ENCODE peak calls at places on chromosome 5, in eight cellular contexts. R is GM12878, H is prostate gland, D is breast epithelium, S is HCT116, T is sigmoid colon, B is suprapubic skin, Q is stomach. I is an unnamed sample.

GRCh38 chr5:156479864-156480263 is 152.9 kb downstream of the SGCD start:
- DNase-seq in D (no peak), T (no peak), H (no peak), B (no peak), S (no peak), Q (no peak), R (no peak), I (no peak)

GRCh38 chr5:93604119-93604963 is 21.3 kb downstream of the NR2F1 start:
- DNase-seq in B (no peak), T (peak), R (no peak), S (no peak), Q (no peak), H (no peak), D (no peak), I (no peak)

GRCh38 chr5:134125195-134126015 is 10.9 kb downstream of the TCF7 start:
- DNase-seq in T (no peak), D (no peak), S (peak), B (no peak), H (no peak), Q (peak), R (no peak), I (no peak)

GRCh38 chr5:95621839-95622629 is 2.1 kb downstream of the GPR150 start:
- DNase-seq in B (no peak), H (no peak), Q (no peak), T (no peak), D (no peak), S (no peak), R (no peak), I (no peak)

GRCh38 chr5:157459715-157460599 is at the start of gene NIPAL4:
- DNase-seq in D (no peak), B (peak), Q (no peak), H (no peak), R (no peak), T (peak), S (no peak), I (peak)

GRCh38 chr5:109688999-109689739 is 558 bp upstream of the MAN2A1 start:
- DNase-seq in S (peak), D (peak), B (peak), H (peak), R (peak), Q (peak), T (peak), I (peak)

GRCh38 chr5:22889714-22890113 is 36.6 kb upstream of the CDH12 start:
- DNase-seq in T (no peak), Q (no peak), R (no peak), S (no peak), B (no peak), D (no peak), H (no peak), I (no peak)

GRCh38 chr5:157918811-157919742 is 60.1 kb upstream of the CLINT1 start:
- DNase-seq in Q (peak), T (no peak), D (no peak), H (no peak), B (no peak), R (no peak), S (no peak), I (no peak)

GRCh38 chr5:108381034-108381954 is 604 bp downstream of the FBXL17 start:
- DNase-seq in R (no peak), H (peak), Q (peak), D (peak), B (peak), T (peak), S (peak), I (peak)

GRCh38 chr5:39713224-39713911 is 288.6 kb upstream of the DAB2 start:
- DNase-seq in Q (no peak), H (no peak), S (no peak), D (no peak), R (no peak), T (no peak), B (no peak), I (no peak)

GRCh38 chr5:137997726-137998213 is 35.1 kb downstream of the FAM13B start:
- DNase-seq in R (peak), H (no peak), S (no peak), B (no peak), D (no peak), T (no peak), Q (no peak), I (peak)

GRCh38 chr5:1152771-1153282 is 41.0 kb upstream of the SLC12A7 start:
- DNase-seq in B (no peak), H (peak), R (no peak), S (no peak), T (no peak), Q (no peak), D (no peak), I (no peak)

GRCh38 chr5:56938858-56939257 is 13.1 kb downstream of the MIER3 start:
- DNase-seq in D (no peak), S (no peak), B (no peak), H (no peak), Q (no peak), R (no peak), T (no peak), I (no peak)

GRCh38 chr5:174110290-174110689 is 64.8 kb downstream of the NSG2 start:
- DNase-seq in T (no peak), Q (no peak), R (no peak), S (no peak), H (no peak), D (no peak), B (no peak), I (no peak)

GRCh38 chr5:14665110-14665822 is 748 bp downstream of the OTULIN start:
- DNase-seq in B (no peak), T (no peak), Q (peak), R (no peak), H (peak), D (no peak), S (no peak), I (no peak)

GRCh38 chr5:14664270-14665109 is at the start of gene OTULIN:
- DNase-seq in R (peak), B (peak), D (peak), S (peak), Q (peak), T (peak), H (peak), I (peak)

GRCh38 chr5:14667770-14668169 is 3.3 kb downstream of the OTULIN start:
- DNase-seq in D (no peak), T (no peak), H (no peak), S (no peak), B (no peak), Q (no peak), R (no peak), I (no peak)

GRCh38 chr5:14667290-14667689 is 2.8 kb downstream of the OTULIN start:
- DNase-seq in B (no peak), R (no peak), T (no peak), H (no peak), D (no peak), Q (no peak), S (no peak), I (no peak)

GRCh38 chr5:14665949-14666741 is 1.6 kb downstream of the OTULIN start:
- DNase-seq in Q (no peak), B (no peak), R (no peak), T (no peak), H (peak), S (no peak), D (no peak), I (no peak)
- TF ChIP-seq POLR2AphosphoS5 in Q (no peak), B (no peak), R (peak), T (no peak), H (peak), S (no peak), D (no peak), I (peak)

DNA sequence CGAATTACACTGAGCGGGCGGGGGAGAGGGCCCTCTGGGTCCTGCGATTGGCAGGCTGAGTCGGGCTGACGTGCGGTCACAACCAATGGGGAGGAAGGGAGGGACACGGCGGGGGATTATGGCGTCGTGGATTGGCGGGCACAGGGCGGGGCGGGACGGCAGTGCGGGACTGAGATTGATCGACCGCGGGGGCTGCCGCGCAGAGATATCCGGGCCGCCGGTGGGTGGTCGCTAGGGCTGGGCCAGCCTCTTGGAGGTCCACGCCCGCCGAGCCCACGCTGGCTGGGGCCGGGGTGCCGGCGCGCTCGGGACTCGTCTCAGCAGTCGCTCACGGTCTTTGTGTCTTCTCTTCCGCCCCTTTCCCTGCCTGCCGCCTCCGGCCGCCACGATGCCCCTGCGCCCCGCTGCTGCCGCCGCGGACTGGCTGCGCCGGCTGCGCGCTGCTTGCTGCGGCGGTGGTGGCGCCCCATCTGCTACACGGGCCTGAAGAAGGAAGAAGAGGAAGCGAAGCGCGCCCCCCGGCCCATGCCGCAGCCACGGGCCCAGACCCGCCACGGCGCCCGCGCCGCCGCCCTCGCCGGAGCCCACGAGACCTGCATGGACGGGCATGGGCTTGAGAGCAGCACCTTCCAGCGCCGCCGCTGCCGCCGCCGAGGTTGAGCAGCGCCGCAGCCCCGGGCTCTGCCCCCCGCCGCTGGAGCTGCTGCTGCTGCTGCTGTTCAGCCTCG is at the start of gene RGMB:
- DNase-seq in S (peak), T (peak), B (peak), H (peak), R (peak), D (peak), Q (peak), I (peak)
- TF ChIP-seq POLR2A in S (peak), T (peak), B (no peak), H (peak), R (peak), D (peak), Q (peak), I (no peak)

GRCh38 chr5:112549605-112550161 is 130.6 kb upstream of the EPB41L4A start:
- DNase-seq in B (no peak), R (no peak), T (no peak), S (no peak), H (no peak), Q (no peak), D (no peak), I (no peak)
- TF ChIP-seq POLR2AphosphoS5 in B (no peak), R (no peak), T (no peak), S (no peak), H (no peak), Q (no peak), D (no peak), I (no peak)

GRCh38 chr5:151224372-151224771 is 480 bp upstream of the CCDC69 start:
- DNase-seq in Q (no peak), B (no peak), S (no peak), D (no peak), R (no peak), H (no peak), T (peak), I (no peak)

GRCh38 chr5:151225071-151225470 is 1.2 kb upstream of the CCDC69 start:
- DNase-seq in S (no peak), D (no peak), Q (no peak), H (no peak), T (no peak), B (no peak), R (no peak), I (no peak)

GRCh38 chr5:151222769-151223446 is 984 bp downstream of the CCDC69 start:
- DNase-seq in Q (no peak), D (no peak), B (no peak), S (no peak), H (peak), T (peak), R (no peak), I (peak)

GRCh38 chr5:151222054-151222768 is 1.7 kb downstream of the CCDC69 start:
- DNase-seq in R (no peak), S (no peak), D (no peak), Q (no peak), T (peak), H (no peak), B (no peak), I (no peak)

DNA sequence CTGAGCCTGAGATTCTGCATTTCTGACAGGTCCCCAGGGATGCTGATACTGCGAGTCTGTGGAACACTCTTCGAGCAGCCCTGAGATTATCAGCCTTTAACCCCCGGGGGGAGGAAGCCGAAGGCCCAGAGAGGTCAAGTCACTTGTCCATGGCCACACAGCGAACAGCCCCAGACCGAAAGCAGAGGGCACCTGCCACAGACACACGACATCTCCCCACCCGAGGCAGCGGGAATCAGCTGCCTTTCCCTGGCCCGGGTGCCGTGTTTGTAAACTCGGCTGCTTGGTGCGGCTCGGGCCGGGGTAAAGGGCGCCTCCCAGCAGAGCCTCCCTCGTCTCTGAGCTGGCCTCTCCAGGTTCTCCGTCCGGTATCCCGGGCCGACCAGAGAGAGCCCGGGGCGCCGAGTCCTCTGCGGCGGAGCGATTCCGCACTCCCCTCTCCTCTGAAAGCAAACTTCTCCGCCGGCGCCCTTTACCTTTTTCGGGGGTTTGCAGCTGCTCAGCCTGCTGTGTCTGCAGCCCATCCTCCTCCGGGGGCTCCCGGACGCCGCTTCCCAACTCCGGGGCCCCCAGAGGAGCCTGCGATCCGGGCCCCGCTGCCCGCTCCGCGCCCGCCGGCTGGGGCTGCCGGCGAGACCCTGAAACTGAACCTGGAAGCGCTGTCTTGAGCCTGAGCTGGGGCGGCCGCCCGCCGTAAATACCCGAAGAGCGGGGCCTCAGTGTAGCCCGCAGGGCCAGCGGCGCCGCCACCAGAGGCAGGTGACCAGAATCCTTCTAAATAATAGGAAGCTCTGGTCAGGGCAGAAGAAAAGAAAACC is at the start of gene CCDC69:
- DNase-seq in R (no peak), Q (peak), T (peak), S (peak), B (no peak), D (peak), H (peak), I (peak)
- TF ChIP-seq POLR2A in R (peak), Q (no peak), T (peak), S (no peak), B (no peak), D (peak), H (peak), I (peak)

GRCh38 chr5:3858524-3858923 is 262.9 kb downstream of the IRX1 start:
- DNase-seq in T (no peak), Q (no peak), R (no peak), B (no peak), S (no peak), D (no peak), H (no peak), I (no peak)

GRCh38 chr5:3862906-3863305 is 267.3 kb downstream of the IRX1 start:
- DNase-seq in H (no peak), S (no peak), D (no peak), R (no peak), Q (no peak), B (no peak), T (no peak), I (no peak)
- TF ChIP-seq POLR2AphosphoS5 in H (no peak), S (no peak), D (no peak), R (no peak), Q (no peak), B (no peak), T (no peak), I (no peak)

DNA sequence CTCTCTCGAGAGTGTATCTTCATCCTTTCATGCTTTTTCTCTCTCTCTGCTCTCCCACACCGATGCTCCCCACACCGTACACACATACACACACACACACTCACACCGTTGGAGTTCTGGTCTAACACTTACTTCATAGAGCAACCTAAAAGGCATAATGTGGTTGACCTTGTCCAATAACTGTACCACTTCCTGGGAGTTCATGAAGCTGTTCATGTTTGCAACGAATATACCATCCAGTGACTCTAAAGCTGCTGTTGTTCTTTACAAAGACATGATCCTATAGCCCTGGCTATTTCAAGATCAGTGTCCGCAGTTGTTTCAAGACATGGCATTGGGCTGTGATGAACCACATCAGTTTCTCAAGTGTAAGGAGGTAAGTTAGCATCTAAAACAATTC is 10.0 kb downstream of the MEF2C start:
- DNase-seq in B (no peak), S (no peak), T (no peak), R (no peak), Q (no peak), H (no peak), D (no peak), I (no peak)
- TF ChIP-seq POLR2A in B (no peak), S (no peak), T (no peak), R (peak), Q (no peak), H (no peak), D (no peak), I (peak)

GRCh38 chr5:178271726-178272479 is 39.3 kb upstream of the PHYKPL start:
- DNase-seq in B (no peak), T (no peak), H (no peak), Q (no peak), R (no peak), D (no peak), S (no peak), I (no peak)

GRCh38 chr5:178272591-178272990 is 40.0 kb upstream of the PHYKPL start:
- DNase-seq in H (no peak), Q (no peak), T (no peak), S (no peak), R (no peak), B (no peak), D (no peak), I (no peak)

GRCh38 chr5:178274826-178275537 is 42.4 kb upstream of the PHYKPL start:
- DNase-seq in D (no peak), T (no peak), B (no peak), S (no peak), R (no peak), Q (no peak), H (no peak), I (no peak)

GRCh38 chr5:178273041-178273440 is 40.4 kb upstream of the PHYKPL start:
- DNase-seq in S (no peak), H (no peak), R (no peak), Q (no peak), D (no peak), B (no peak), T (no peak), I (no peak)

GRCh38 chr5:178273665-178274541 is 41.3 kb upstream of the PHYKPL start:
- DNase-seq in Q (no peak), D (no peak), T (no peak), R (no peak), H (no peak), S (no peak), B (no peak), I (no peak)
- TF ChIP-seq POLR2AphosphoS5 in Q (no peak), D (no peak), T (no peak), R (no peak), H (no peak), S (no peak), B (no peak), I (no peak)

GRCh38 chr5:59757442-59757841 is 136.1 kb downstream of the PDE4D start:
- DNase-seq in Q (no peak), H (no peak), D (no peak), S (no peak), T (no peak), B (no peak), R (no peak), I (no peak)
- TF ChIP-seq POLR2A in Q (no peak), H (no peak), D (no peak), S (no peak), T (no peak), B (no peak), R (no peak), I (no peak)

I was measured in GM12891.